ENCODE peak calls at places on chromosomes 4 and X, in four cellular contexts. B is germinal center, S is T-helper 2 cell, Z is T-cell. P is an unnamed sample.
A peak's percentile ranks its signal among the peaks of the same experiment; 100 is the strongest.

GRCh38 chrX:10022273-10022541 is 55.0 kb downstream of the CLDN34 start:
- DNase-seq in B (no peak), S (no peak), Z (no peak), P (no peak)

GRCh38 chrX:15525664-15526416 is 25.2 kb downstream of the BMX start:
- DNase-seq in Z (no peak), B (no peak), S (no peak), P (no peak)

GRCh38 chr4:101347557-101348366 is 436 bp upstream of the PPP3CA start:
- DNase-seq in Z (peak; percentile 100), B (peak; percentile 99), S (peak; percentile 95), P (peak; percentile 99)

GRCh38 chrX:36683507-36683906 is 324.7 kb upstream of the FAM47C start:
- DNase-seq in B (no peak), S (no peak), Z (no peak), P (no peak)

GRCh38 chr4:27129871-27130277 is 269.2 kb downstream of the STIM2 start:
- DNase-seq in Z (no peak), B (no peak), S (no peak), P (no peak)

GRCh38 chr4:157043131-157043530 is 32.8 kb upstream of the GLRB start:
- DNase-seq in S (no peak), Z (no peak), B (no peak), P (no peak)

GRCh38 chrX:15988661-15989603 is 134.3 kb upstream of the AP1S2 start:
- DNase-seq in S (no peak), Z (no peak), B (peak; percentile 35), P (no peak)

GRCh38 chrX:118049713-118050112 is 66.9 kb downstream of the KLHL13 start:
- DNase-seq in S (no peak), Z (no peak), B (no peak), P (no peak)

GRCh38 chrX:137573356-137574101 is 7.6 kb downstream of the ZIC3 start:
- DNase-seq in S (no peak), Z (no peak), B (no peak), P (no peak)

GRCh38 chr4:48078862-48079655 is 55.0 kb downstream of the TXK start:
- DNase-seq in B (no peak), S (no peak), Z (no peak), P (no peak)

GRCh38 chr4:188433916-188434315 is 294.7 kb downstream of the TRIML1 start:
- DNase-seq in S (no peak), B (no peak), Z (no peak), P (no peak)

GRCh38 chr4:7214359-7214758 is 22.0 kb downstream of the SORCS2 start:
- DNase-seq in Z (no peak), B (no peak), S (no peak), P (no peak)

GRCh38 chrX:43581167-43581566 is 74.9 kb upstream of the MAOA start:
- DNase-seq in S (no peak), Z (no peak), B (no peak), P (no peak)

GRCh38 chrX:130108647-130109428 is 1.5 kb downstream of the ELF4 start:
- DNase-seq in Z (no peak), S (no peak), B (peak; percentile 46), P (no peak)

GRCh38 chr4:150119492-150119891 is 41.2 kb downstream of the DCLK2 start:
- DNase-seq in S (no peak), Z (no peak), B (no peak), P (no peak)